ENCODE peak calls at places on chromosomes 12 and 14, in six cellular contexts. P is trophoblast cell, X is neuronal stem cell, C is H1, D is IMR-90, Q is H9. J is an unnamed sample.

GRCh38 chr14:51517116-51517515 is 134.6 kb upstream of the FRMD6 start:
- DNase-seq in D (no peak), P (no peak), C (no peak), Q (no peak), X (no peak), J (no peak)

GRCh38 chr12:104334581-104334980 is 31.0 kb downstream of the EID3 start:
- DNase-seq in Q (no peak), P (no peak), X (no peak), C (no peak), D (no peak), J (no peak)

GRCh38 chr12:101485015-101485414 is 9.9 kb downstream of the SPIC start:
- DNase-seq in P (no peak), C (no peak), Q (no peak), D (no peak), X (no peak), J (no peak)

GRCh38 chr12:75844985-75845384 is 186.6 kb downstream of the PHLDA1 start:
- DNase-seq in Q (no peak), X (no peak), D (no peak), C (no peak), P (no peak), J (no peak)

GRCh38 chr14:32494566-32495434 is 165.7 kb downstream of the AKAP6 start:
- DNase-seq in X (no peak), D (peak), P (no peak), Q (no peak), C (no peak), J (peak)

GRCh38 chr14:67240168-67240932 is 885 bp upstream of the PALS1 start:
- DNase-seq in C (no peak), P (peak), D (peak), X (no peak), Q (peak), J (peak)

GRCh38 chr12:128111951-128112350 is 155.0 kb upstream of the TMEM132C start:
- DNase-seq in X (no peak), D (no peak), C (peak), P (no peak), Q (peak), J (peak)

GRCh38 chr12:46260913-46261476 is 7.8 kb downstream of the SLC38A1 start:
- DNase-seq in Q (no peak), C (no peak), X (no peak), P (peak), D (no peak), J (no peak)

GRCh38 chr12:9732966-9733461 is at the start of gene CLECL1:
- DNase-seq in X (no peak), C (no peak), Q (no peak), D (no peak), P (no peak), J (no peak)

GRCh38 chr14:32701475-32701874 is 237.2 kb upstream of the NPAS3 start:
- DNase-seq in C (no peak), D (no peak), P (no peak), Q (no peak), X (no peak), J (no peak)

GRCh38 chr14:88009486-88009885 is 4.6 kb downstream of the GPR65 start:
- DNase-seq in Q (no peak), D (no peak), X (no peak), C (no peak), P (no peak), J (no peak)

GRCh38 chr14:85576161-85576560 is 46.2 kb downstream of the FLRT2 start:
- DNase-seq in Q (no peak), P (no peak), X (no peak), C (no peak), D (peak), J (no peak)

GRCh38 chr12:49089831-49090773 is 4.5 kb downstream of the DHH start:
- DNase-seq in D (peak), C (no peak), P (peak), X (no peak), Q (peak), J (no peak)

GRCh38 chr12:130639759-130640158 is 76.3 kb downstream of the RIMBP2 start:
- DNase-seq in D (no peak), C (no peak), Q (no peak), X (no peak), P (no peak), J (no peak)

GRCh38 chr14:96272777-96273471 is 16.9 kb downstream of the BDKRB1 start:
- DNase-seq in D (peak), P (no peak), X (no peak), Q (peak), C (no peak), J (no peak)

GRCh38 chr12:103928736-103929050 is 1.5 kb upstream of the HSP90B1 start:
- DNase-seq in P (no peak), D (no peak), Q (no peak), C (no peak), X (no peak), J (no peak)

GRCh38 chr12:2451025-2451424 is 343.7 kb upstream of the FKBP4 start:
- DNase-seq in P (no peak), X (no peak), Q (no peak), C (no peak), D (peak), J (no peak)

GRCh38 chr14:99755068-99755405 is 38.2 kb upstream of the EML1 start:
- DNase-seq in C (no peak), P (no peak), D (no peak), X (no peak), Q (no peak), J (no peak)

GRCh38 chr12:78192979-78193378 is 362.3 kb downstream of the NAV3 start:
- DNase-seq in C (no peak), X (no peak), P (no peak), D (peak), Q (no peak), J (no peak)

GRCh38 chr14:68081489-68081888 is 261.9 kb downstream of the RAD51B start:
- DNase-seq in D (no peak), P (no peak), C (no peak), Q (no peak), X (no peak), J (no peak)

GRCh38 chr14:100622708-100623485 is 35.7 kb upstream of the BEGAIN start:
- DNase-seq in D (no peak), X (no peak), Q (peak), P (no peak), C (no peak), J (no peak)

GRCh38 chr14:73311710-73312035 is 74.4 kb downstream of the PAPLN start:
- DNase-seq in P (no peak), X (no peak), C (no peak), D (no peak), Q (no peak), J (no peak)

GRCh38 chr12:10243803-10244520 is 31.3 kb downstream of the GABARAPL1 start:
- DNase-seq in Q (no peak), D (no peak), X (no peak), P (no peak), C (no peak), J (no peak)

GRCh38 chr12:40727774-40728483 is 35.7 kb downstream of the CNTN1 start:
- DNase-seq in X (no peak), C (no peak), P (no peak), Q (no peak), D (no peak), J (peak)

GRCh38 chr14:88473791-88474190 is 81.0 kb downstream of the PTPN21 start:
- DNase-seq in C (no peak), Q (no peak), X (no peak), D (peak), P (peak), J (peak)

GRCh38 chr12:105943525-105943924 is 195.2 kb downstream of the NUAK1 start:
- DNase-seq in X (no peak), P (no peak), C (no peak), Q (no peak), D (no peak), J (no peak)

GRCh38 chr14:104706733-104707628 is 17.0 kb upstream of the ADSS1 start:
- DNase-seq in P (no peak), Q (no peak), C (no peak), X (no peak), D (no peak), J (no peak)

GRCh38 chr12:11821386-11821785 is 171.9 kb downstream of the ETV6 start:
- DNase-seq in X (no peak), P (no peak), C (no peak), D (no peak), Q (no peak), J (no peak)

GRCh38 chr12:11822071-11822818 is 172.8 kb downstream of the ETV6 start:
- DNase-seq in X (peak), C (no peak), Q (no peak), D (peak), P (no peak), J (no peak)

GRCh38 chr12:11824069-11824468 is 174.6 kb downstream of the ETV6 start:
- DNase-seq in X (no peak), D (no peak), Q (no peak), P (no peak), C (no peak), J (no peak)

GRCh38 chr12:11823593-11823992 is 174.1 kb downstream of the ETV6 start:
- DNase-seq in C (no peak), Q (no peak), X (no peak), D (no peak), P (no peak), J (no peak)

GRCh38 chr12:11823043-11823442 is 173.6 kb downstream of the ETV6 start:
- DNase-seq in X (no peak), P (peak), D (peak), Q (no peak), C (no peak), J (no peak)
- H2BK5ac ChIP-seq in X (no peak), P (no peak), D (peak), Q (no peak), C (no peak), J (no peak)

GRCh38 chr14:34355584-34356266 is 106.3 kb downstream of the SPTSSA start:
- DNase-seq in P (peak), Q (no peak), X (no peak), D (peak), C (no peak), J (no peak)
- H4K8ac ChIP-seq in P (no peak), Q (no peak), X (no peak), D (no peak), C (no peak), J (no peak)

DNA sequence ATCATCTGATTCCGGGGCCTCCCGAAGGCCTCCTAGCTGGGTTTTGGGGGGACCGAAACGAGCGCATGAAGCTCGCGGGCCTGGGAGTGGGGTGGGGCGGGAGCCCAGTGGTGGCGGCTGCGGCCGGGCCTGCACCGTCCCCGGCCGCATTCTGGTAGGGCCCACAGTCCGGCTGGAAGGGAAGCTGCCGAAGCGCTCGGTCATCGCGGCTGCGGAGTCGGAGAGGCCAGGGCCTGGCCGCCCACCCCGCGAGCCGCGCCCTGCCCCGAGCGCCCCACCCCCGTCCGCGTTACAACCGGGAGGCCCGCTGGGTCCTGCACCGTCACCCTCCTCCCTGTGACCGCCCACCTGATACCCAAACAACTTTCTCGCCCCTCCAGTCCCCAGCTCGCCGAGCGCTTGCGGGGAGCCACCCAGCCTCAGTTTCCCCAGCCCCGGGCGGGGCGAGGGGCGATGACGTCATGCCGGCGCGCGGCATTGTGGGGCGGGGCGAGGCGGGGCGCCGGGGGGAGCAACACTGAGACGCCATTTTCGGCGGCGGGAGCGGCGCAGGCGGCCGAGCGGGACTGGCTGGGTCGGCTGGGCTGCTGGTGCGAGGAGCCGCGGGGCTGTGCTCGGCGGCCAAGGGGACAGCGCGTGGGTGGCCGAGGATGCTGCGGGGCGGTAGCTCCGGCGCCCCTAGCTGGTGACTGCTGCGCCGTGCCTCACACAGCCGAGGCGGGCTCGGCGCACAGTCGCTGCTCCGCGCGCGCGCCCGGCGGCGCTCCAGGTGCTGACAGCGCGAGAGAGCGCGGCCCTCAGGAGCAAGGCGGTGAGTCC is at the start of gene KLC1:
- DNase-seq in X (peak), P (peak), C (no peak), D (peak), Q (peak), J (peak)
- H3K23ac ChIP-seq in X (peak), P (no peak), C (no peak), D (peak), Q (no peak), J (no peak)

DNA sequence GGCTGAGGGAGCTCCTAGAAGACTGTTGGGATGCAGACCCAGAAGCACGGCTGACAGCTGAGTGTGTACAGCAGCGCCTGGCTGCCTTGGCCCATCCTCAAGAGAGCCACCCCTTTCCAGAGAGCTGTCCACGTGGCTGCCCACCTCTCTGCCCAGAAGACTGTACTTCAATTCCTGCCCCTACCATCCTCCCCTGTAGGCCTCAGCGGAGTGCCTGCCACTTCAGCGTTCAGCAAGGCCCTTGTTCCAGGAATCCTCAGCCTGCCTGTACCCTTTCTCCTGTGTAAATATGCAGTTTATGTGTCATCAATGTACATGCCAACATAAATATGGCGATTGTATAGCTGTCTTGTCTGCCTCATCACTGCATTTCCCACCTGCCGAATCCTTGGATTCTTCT is 7.5 kb downstream of the AMHR2 start:
- DNase-seq in Q (no peak), X (no peak), P (no peak), D (peak), C (no peak), J (no peak)
- H2BK5ac ChIP-seq in Q (no peak), X (no peak), P (no peak), D (no peak), C (no peak), J (no peak)

GRCh38 chr12:18443768-18444437 is 182.6 kb downstream of the PIK3C2G start:
- DNase-seq in Q (no peak), X (no peak), D (peak), P (peak), C (no peak), J (no peak)

GRCh38 chr12:18446245-18446644 is 184.9 kb downstream of the PIK3C2G start:
- DNase-seq in X (no peak), P (no peak), D (no peak), Q (no peak), C (no peak), J (peak)
- H4K8ac ChIP-seq in X (no peak), P (no peak), D (no peak), Q (no peak), C (no peak), J (no peak)

GRCh38 chr12:114406326-114407033 is 536 bp upstream of the TBX5 start:
- DNase-seq in C (no peak), Q (no peak), P (no peak), D (peak), X (peak), J (no peak)

GRCh38 chr12:114405449-114406271 is at the start of gene TBX5:
- DNase-seq in P (no peak), Q (peak), D (peak), X (peak), C (no peak), J (peak)

GRCh38 chr12:114408415-114408814 is 2.5 kb upstream of the TBX5 start:
- DNase-seq in D (no peak), P (no peak), C (no peak), Q (no peak), X (no peak), J (peak)

GRCh38 chr12:114407566-114408411 is 1.8 kb upstream of the TBX5 start:
- DNase-seq in C (no peak), X (peak), Q (peak), P (no peak), D (peak), J (peak)

DNA sequence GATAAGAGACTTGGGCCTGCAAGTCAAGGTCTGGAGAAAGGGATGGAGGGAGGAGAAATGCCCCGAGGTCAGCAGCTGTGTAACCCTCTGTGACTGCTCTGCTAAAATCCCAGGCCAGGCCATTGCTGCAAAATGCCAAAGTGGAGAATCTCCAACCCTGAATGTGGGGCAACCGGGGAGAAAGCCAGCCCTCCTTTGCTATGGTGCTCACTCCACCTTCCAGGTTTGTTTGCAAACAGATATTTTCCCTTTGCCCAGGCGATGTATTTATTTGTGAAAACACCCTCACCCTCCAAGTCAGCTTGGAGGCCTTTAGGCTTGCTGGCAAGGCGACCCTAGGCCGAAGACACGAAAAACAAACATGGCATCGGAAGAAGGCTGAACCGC is 1.1 kb upstream of the TBX5 start:
- DNase-seq in D (peak), Q (no peak), C (no peak), X (peak), P (no peak), J (peak)
- H3K23ac ChIP-seq in D (peak), Q (no peak), C (no peak), X (no peak), P (no peak), J (no peak)

DNA sequence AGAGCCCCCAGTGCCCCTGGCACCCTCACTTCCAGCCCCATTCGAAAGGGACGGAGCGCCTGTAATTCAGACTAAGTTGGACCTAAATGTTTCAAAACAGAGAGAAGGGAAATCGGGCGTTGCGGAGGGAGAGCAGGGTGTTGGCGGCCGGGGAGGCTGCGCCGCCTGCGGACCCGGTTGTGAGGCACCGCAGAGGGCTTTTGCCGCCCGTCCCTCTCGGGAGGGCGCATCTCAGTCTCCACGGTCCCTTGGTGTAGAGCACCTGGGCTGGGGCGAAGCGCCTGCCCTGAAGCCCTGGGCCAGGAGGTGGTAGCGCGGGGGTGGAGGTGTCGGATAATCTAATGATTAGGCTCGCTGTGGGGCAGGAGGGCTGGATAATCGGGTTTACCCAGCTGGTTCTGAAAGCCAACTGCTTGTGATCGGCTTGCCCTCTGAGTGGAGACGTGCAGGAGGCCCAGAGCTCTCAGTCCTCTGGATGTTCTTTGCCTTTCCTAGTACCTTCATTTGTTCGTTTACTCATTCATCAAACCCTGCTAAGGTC is 884 bp downstream of the DAAM1 start:
- DNase-seq in C (no peak), Q (peak), X (peak), D (peak), P (peak), J (peak)
- H2BK5ac ChIP-seq in C (no peak), Q (no peak), X (peak), D (peak), P (peak), J (no peak)

DNA sequence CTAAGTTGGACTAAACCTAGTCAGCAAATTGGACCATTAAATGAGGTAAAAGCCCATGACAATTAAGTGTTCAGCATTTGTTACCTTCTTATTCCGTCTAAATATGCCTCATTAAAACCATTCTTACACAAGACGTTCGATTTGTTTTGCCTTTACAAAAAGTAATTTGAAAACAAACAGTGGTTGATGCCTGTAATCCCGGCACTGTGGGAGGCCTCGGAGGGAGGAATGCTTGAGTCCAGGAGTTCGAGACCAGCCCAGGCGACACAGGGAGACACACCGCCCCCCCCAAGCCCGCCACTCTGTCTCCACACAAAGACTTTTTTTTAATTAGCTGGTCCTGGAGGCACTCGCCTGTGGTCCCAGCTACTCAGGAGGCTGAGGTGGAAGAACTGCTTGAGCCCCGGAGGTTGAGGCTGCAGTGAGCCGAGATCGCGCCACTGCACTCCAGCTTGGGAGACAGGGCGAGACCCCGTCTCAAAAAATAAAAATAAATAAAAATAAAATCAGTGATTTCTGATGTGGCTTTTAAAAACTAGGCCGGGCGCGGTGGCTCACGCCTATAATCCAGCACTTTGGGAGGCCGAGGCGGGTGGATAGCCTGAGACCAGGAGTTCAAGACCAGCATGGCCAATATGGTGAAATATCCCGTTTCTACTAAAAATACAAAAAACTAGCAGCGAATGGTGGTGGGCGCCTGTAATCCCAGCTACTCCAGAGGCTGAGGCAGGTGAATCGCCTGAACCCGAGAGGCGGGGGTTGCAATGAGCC is 856 bp upstream of the EIF4B start:
- DNase-seq in D (no peak), P (peak), Q (no peak), C (no peak), X (peak), J (peak)
- H4K8ac ChIP-seq in D (peak), P (peak), Q (no peak), C (peak), X (no peak), J (peak)

J was measured in mesendoderm.